ENCODE peak calls at places on chromosome 20, in six cellular contexts. O, K, Y, J, G and N are unnamed samples. For H3K4me1, the result is how much of the 10 kb centered on the place peaks cover.

GRCh38 chr20:20452254-20452676 is 84.4 kb downstream of the INSM1 start:
- DNase-seq in K (no peak), O (peak), G (peak), Y (peak), J (no peak), N (no peak)

GRCh38 chr20:19786311-19786710 is 28.3 kb downstream of the RIN2 start:
- DNase-seq in O (peak), K (no peak), G (peak), Y (no peak), J (peak), N (peak)

GRCh38 chr20:19236371-19237055 is 24.1 kb downstream of the SLC24A3 start:
- DNase-seq in Y (no peak), G (no peak), O (no peak), J (no peak), K (no peak), N (no peak)

GRCh38 chr20:51456511-51457280 is 85.8 kb downstream of the NFATC2 start:
- DNase-seq in G (peak), O (peak), J (peak), K (peak), Y (no peak), N (peak)

GRCh38 chr20:36924167-36925045 is 27.1 kb downstream of the SAMHD1 start:
- DNase-seq in G (no peak), Y (no peak), K (no peak), J (no peak), O (no peak), N (no peak)

GRCh38 chr20:38460040-38460623 is 12.5 kb upstream of the RALGAPB start:
- DNase-seq in G (peak), J (peak), Y (no peak), O (peak), K (peak), N (no peak)

GRCh38 chr20:35055445-35056276 is 36.9 kb downstream of the TRPC4AP start:
- DNase-seq in Y (no peak), G (no peak), J (no peak), O (no peak), K (no peak), N (peak)

GRCh38 chr20:32189691-32190607 is 17.6 kb downstream of the PLAGL2 start:
- DNase-seq in K (no peak), G (peak), J (peak), O (peak), Y (peak), N (peak)

GRCh38 chr20:4840831-4841230 is 119.1 kb downstream of the PRND start:
- DNase-seq in K (no peak), J (peak), G (no peak), O (no peak), Y (no peak), N (no peak)

GRCh38 chr20:50338479-50339195 is 148.0 kb downstream of the CEBPB start:
- DNase-seq in Y (peak), G (no peak), K (no peak), J (peak), O (no peak), N (no peak)
- H3K4me3 ChIP-seq in Y (no peak), G (no peak), K (no peak), J (no peak), O (no peak), N (no peak)

DNA sequence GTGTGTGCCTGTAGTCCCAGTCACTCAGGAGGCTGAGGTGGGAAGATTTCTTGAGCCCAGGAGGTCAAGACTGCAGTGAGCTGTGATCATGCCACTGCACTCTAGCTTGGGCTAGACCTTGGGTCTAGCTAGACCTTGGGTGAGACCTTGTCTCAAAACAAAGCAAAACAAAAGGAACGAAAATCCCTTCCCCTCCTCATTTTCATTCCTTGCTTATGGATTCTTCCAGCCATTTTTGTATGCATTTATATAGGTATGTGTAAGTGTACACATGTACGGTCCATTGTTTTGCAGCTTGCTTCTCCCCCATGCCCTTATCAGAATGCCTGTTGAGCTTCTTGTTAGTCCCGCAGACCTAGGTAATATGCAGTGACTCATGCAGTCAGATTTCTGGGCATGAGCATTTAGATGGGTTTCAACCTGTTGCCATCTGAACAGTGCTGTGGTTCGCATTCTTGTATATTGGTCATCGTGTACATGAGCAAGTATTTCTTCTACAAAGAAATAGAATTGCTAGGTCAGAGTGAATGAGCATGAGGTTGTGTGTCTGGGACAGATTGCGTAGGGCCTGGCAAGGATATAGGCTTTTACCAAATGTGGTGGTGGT is 73.2 kb downstream of the ATRN start:
- DNase-seq in G (no peak), J (no peak), O (no peak), K (peak), Y (no peak), N (no peak)
- H3K4me1 ChIP-seq in G (under half), J (under half), O (under half), K (half or more), Y (under half), N (under half)

DNA sequence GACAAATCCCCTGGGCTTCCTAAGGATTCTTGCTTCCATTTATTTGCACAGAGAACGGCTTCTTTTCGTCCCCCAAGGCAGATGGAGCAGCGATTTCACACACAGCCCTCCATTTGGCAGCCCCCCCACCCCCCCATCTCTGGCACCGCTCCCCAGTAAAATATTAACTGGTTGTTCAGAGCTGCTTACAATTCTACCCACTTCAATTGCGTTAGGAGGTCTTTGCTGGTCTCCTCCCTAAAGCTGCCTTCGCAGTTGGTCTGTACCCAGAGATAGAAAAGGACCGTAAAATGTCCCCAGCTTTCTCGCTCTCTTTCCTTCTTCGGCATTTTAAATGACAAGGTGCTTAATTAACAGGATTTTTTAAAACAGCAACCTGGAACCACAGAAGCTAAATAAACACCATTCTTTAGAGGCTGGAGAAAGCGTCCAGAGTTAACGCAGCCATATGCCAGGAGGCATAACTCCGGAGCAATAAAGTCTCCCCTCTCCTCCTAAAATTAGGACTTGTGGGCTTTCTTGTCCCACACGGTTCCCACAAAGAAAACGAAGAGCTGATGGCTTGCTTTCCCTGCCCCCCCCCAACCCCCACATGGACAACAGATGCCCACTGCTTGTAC is 1.7 kb upstream of the ZMYND8 start:
- DNase-seq in J (no peak), Y (no peak), G (no peak), O (peak), K (no peak), N (no peak)
- H3K4me3 ChIP-seq in J (no peak), Y (peak), G (no peak), O (no peak), K (peak), N (no peak)

GRCh38 chr20:8579060-8579459 is 447.0 kb downstream of the PLCB1 start:
- DNase-seq in O (no peak), Y (no peak), G (no peak), J (peak), K (no peak), N (no peak)

GRCh38 chr20:8587246-8587645 is 455.2 kb downstream of the PLCB1 start:
- DNase-seq in J (no peak), G (peak), Y (no peak), K (no peak), O (no peak), N (no peak)

GRCh38 chr20:8581451-8582183 is 449.6 kb downstream of the PLCB1 start:
- DNase-seq in Y (no peak), G (no peak), O (no peak), J (no peak), K (no peak), N (no peak)

GRCh38 chr20:8587810-8588209 is 455.7 kb downstream of the PLCB1 start:
- DNase-seq in J (no peak), G (peak), K (no peak), O (no peak), Y (no peak), N (no peak)

GRCh38 chr20:8583209-8584106 is 451.4 kb downstream of the PLCB1 start:
- DNase-seq in Y (no peak), G (no peak), K (no peak), O (no peak), J (no peak), N (no peak)
- H3K4me1 ChIP-seq in Y (under half), G (under half), K (under half), O (under half), J (under half), N (under half)

GRCh38 chr20:53872561-53873248 is 197.7 kb downstream of the BCAS1 start:
- DNase-seq in K (no peak), G (no peak), Y (peak), O (no peak), J (no peak), N (no peak)

GRCh38 chr20:53873249-53873642 is 197.1 kb downstream of the BCAS1 start:
- DNase-seq in G (no peak), Y (no peak), J (no peak), K (no peak), O (no peak), N (no peak)

GRCh38 chr20:53871541-53871940 is 198.9 kb downstream of the BCAS1 start:
- DNase-seq in O (no peak), J (no peak), K (no peak), G (no peak), Y (no peak), N (no peak)

GRCh38 chr20:53870426-53871199 is 199.8 kb downstream of the BCAS1 start:
- DNase-seq in J (no peak), K (no peak), Y (no peak), O (no peak), G (peak), N (no peak)

GRCh38 chr20:53872081-53872541 is 198.3 kb downstream of the BCAS1 start:
- DNase-seq in O (no peak), K (no peak), J (no peak), G (peak), Y (no peak), N (no peak)
- H3K4me3 ChIP-seq in O (no peak), K (no peak), J (no peak), G (no peak), Y (peak), N (no peak)

GRCh38 chr20:3812975-3813599 is 7.3 kb upstream of the AP5S1 start:
- DNase-seq in O (no peak), K (peak), Y (no peak), J (peak), G (no peak), N (no peak)
- H3K4me1 ChIP-seq in O (under half), K (half or more), Y (half or more), J (under half), G (under half), N (under half)

GRCh38 chr20:50433001-50433400 is 77.2 kb upstream of the PTPN1 start:
- DNase-seq in Y (no peak), J (no peak), O (no peak), G (no peak), K (no peak), N (no peak)

GRCh38 chr20:50429412-50429811 is 80.8 kb upstream of the PTPN1 start:
- DNase-seq in Y (no peak), J (no peak), O (no peak), G (no peak), K (no peak), N (no peak)

GRCh38 chr20:50428463-50428828 is 81.7 kb upstream of the PTPN1 start:
- DNase-seq in K (no peak), O (no peak), G (no peak), Y (no peak), J (no peak), N (no peak)

GRCh38 chr20:50427740-50428462 is 82.3 kb upstream of the PTPN1 start:
- DNase-seq in G (peak), O (no peak), Y (no peak), K (no peak), J (peak), N (peak)

DNA sequence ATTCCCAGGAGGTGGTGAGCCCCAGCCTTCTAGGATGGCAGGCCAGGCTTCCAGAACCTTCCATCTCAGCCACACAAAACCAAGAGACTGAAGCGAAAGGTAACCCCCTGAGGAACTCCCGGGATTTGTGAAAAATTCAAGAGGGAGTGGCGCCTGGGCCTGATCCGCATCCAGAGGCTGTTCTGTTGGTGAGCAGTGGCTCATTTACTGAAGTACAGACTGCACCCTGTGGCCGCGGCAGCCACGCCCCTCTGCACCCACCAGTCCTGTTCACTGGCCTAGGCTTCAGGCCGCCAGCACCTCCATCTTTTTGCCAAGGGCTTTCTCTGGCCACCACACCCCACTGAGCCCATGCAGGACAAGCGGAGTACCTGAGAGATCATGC is 79.1 kb upstream of the PTPN1 start:
- DNase-seq in Y (no peak), J (no peak), G (no peak), K (no peak), O (no peak), N (no peak)
- H3K4me3 ChIP-seq in Y (no peak), J (no peak), G (no peak), K (no peak), O (no peak), N (no peak)

GRCh38 chr20:1242099-1242498 is 16.3 kb downstream of the RAD21L1 start:
- DNase-seq in K (no peak), G (no peak), Y (no peak), O (no peak), J (no peak), N (no peak)

GRCh38 chr20:1241456-1241855 is 15.6 kb downstream of the RAD21L1 start:
- DNase-seq in O (no peak), Y (no peak), K (no peak), G (no peak), J (no peak), N (no peak)

GRCh38 chr20:1245578-1245977 is 19.7 kb downstream of the RAD21L1 start:
- DNase-seq in O (no peak), J (no peak), K (no peak), G (no peak), Y (no peak), N (no peak)

GRCh38 chr20:1242530-1242929 is 16.7 kb downstream of the RAD21L1 start:
- DNase-seq in K (peak), Y (no peak), J (no peak), O (no peak), G (peak), N (no peak)

GRCh38 chr20:1240549-1240948 is 14.7 kb downstream of the RAD21L1 start:
- DNase-seq in O (no peak), K (no peak), Y (no peak), G (no peak), J (no peak), N (no peak)
- H3K4me1 ChIP-seq in O (under half), K (under half), Y (under half), G (under half), J (under half), N (under half)

DNA sequence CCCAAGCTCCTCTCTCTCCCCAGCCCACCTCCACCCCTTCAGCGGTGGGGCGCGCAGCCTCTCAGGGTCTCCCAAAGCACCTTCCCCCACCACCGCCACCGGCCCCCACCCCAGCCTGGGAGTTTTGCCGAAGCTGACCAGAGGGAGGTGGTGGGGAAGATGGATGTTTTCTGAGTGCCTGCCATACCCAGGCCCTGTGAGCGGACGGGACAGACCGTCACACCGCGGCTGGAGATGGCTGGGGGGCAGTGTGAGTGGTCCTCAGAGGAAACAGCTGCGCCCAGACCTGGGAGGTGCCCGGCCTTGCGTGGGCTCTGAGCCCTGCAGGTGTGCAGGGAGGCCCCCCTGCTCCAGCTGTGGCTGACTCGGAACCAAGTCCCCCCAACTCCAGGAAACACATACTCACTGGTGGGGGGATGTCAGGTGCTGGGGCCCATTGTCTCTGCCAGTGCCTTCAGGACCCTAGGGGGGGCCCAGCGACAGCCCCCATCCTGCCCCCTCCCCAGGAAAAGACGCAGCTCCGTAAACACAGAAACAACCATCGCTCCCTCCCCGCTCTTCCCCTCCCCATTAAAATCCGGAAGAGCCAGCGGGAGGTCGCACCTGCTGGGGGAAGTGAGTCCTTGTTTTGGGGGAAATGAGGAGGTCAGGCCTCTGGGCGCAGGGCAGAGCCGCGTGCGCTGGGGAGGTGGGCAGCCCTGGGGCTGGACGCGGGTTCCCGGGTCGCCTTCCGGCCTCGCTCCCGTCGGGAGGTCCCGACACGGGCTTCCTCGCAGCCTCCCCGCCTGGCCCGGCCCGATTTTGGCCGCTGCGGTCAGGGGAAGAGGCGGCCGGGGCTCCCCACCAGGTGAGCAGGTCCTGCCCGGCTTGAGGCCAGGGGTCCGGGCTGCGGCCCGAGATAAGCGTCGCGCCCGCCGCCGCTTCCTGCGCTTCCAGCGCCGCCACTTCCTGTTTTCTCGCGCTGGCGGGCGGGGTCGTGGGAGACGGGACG is 6.1 kb downstream of the C20orf204 start:
- DNase-seq in G (peak), Y (no peak), K (no peak), J (no peak), O (no peak), N (no peak)
- H3K4me3 ChIP-seq in G (peak), Y (peak), K (no peak), J (no peak), O (peak), N (no peak)